ENCODE peak calls at places on chromosomes 12 and 14, in eight cellular contexts. F is AG10803, U is A549, Z is foreskin fibroblast, T is LNCaP clone FGC, I is right lobe of liver, Q is GM06990, E is choroid plexus epithelial cell. W is an unnamed sample.
A peak's percentile ranks its signal among the peaks of the same experiment; 100 is the strongest.

GRCh38 chr14:75359098-75359497 is 68.7 kb upstream of the JDP2 start:
- DNase-seq in F (no peak), Q (no peak), E (no peak), T (no peak), U (no peak), I (no peak), Z (no peak), W (no peak)

GRCh38 chr14:94056579-94057308 is 24.3 kb downstream of the DDX24 start:
- DNase-seq in Q (no peak), T (no peak), U (no peak), Z (no peak), I (no peak), F (no peak), E (peak; percentile 53), W (no peak)

GRCh38 chr12:129830796-129831195 is 73.0 kb downstream of the TMEM132D start:
- DNase-seq in U (no peak), I (no peak), Z (no peak), E (no peak), F (no peak), Q (no peak), T (no peak), W (no peak)

GRCh38 chr14:55084648-55085441 is 33.4 kb downstream of the MAPK1IP1L start:
- DNase-seq in E (no peak), Q (no peak), Z (no peak), U (no peak), F (no peak), I (no peak), T (no peak), W (no peak)

GRCh38 chr14:89619616-89620273 is 202.7 kb upstream of the FOXN3 start:
- DNase-seq in I (no peak), E (no peak), F (no peak), T (no peak), Z (no peak), U (no peak), Q (no peak), W (no peak)

GRCh38 chr12:117641885-117642284 is 280.5 kb upstream of the NOS1 start:
- DNase-seq in I (no peak), Z (no peak), U (no peak), T (no peak), Q (no peak), F (no peak), E (no peak), W (no peak)

GRCh38 chr14:89572566-89573398 is 155.7 kb upstream of the FOXN3 start:
- DNase-seq in F (no peak), Q (no peak), U (no peak), T (peak; percentile 96), Z (no peak), E (no peak), I (no peak), W (no peak)

GRCh38 chr14:90168425-90169105 is 87.8 kb upstream of the PSMC1 start:
- DNase-seq in T (no peak), E (peak; percentile 20), I (no peak), F (peak; percentile 47), Q (no peak), Z (peak; percentile 2), U (no peak), W (no peak)

GRCh38 chr14:84225243-84225642 is 1304.7 kb upstream of the FLRT2 start:
- DNase-seq in Z (peak; percentile 59), U (no peak), Q (no peak), I (no peak), E (peak; percentile 30), F (no peak), T (peak; percentile 19), W (no peak)

GRCh38 chr12:112309797-112310196 is 72.4 kb downstream of the HECTD4 start:
- DNase-seq in T (no peak), I (no peak), F (no peak), Z (no peak), E (peak; percentile 12), U (no peak), Q (peak; percentile 44), W (no peak)

GRCh38 chr14:65506801-65507200 is 94.3 kb downstream of the FUT8 start:
- DNase-seq in E (no peak), T (no peak), U (no peak), F (no peak), Z (no peak), I (no peak), Q (no peak), W (no peak)

GRCh38 chr14:33592298-33592697 is 358.6 kb downstream of the EGLN3 start:
- DNase-seq in Q (no peak), F (peak; percentile 36), E (peak; percentile 54), U (no peak), T (no peak), I (no peak), Z (peak; percentile 55), W (no peak)

GRCh38 chr12:11814362-11814761 is 164.9 kb downstream of the ETV6 start:
- DNase-seq in Z (peak; percentile 88), F (peak; percentile 75), I (no peak), E (peak; percentile 76), T (no peak), U (no peak), Q (no peak), W (no peak)

GRCh38 chr14:75831971-75832370 is 149.8 kb downstream of the TGFB3 start:
- DNase-seq in U (peak; percentile 31), Q (no peak), F (peak; percentile 66), E (peak; percentile 69), T (peak; percentile 96), Z (peak; percentile 74), I (no peak), W (no peak)

GRCh38 chr12:102216086-102216691 is 18.6 kb upstream of the PMCH start:
- DNase-seq in T (no peak), U (peak; percentile 38), E (peak; percentile 69), Z (peak; percentile 60), I (no peak), F (peak; percentile 56), Q (no peak), W (no peak)

GRCh38 chr14:70281938-70282337 is 77.5 kb downstream of the COX16 start:
- DNase-seq in T (no peak), E (no peak), F (no peak), Q (no peak), U (no peak), I (no peak), Z (no peak), W (no peak)

GRCh38 chr14:53354331-53354730 is 201.2 kb upstream of the DDHD1 start:
- DNase-seq in Q (no peak), F (no peak), E (no peak), Z (no peak), I (no peak), U (no peak), T (no peak), W (no peak)

GRCh38 chr14:105205718-105206208 is 24.7 kb upstream of the NUDT14 start:
- DNase-seq in E (no peak), U (peak; percentile 63), I (no peak), T (no peak), Q (no peak), F (no peak), Z (peak; percentile 44), W (no peak)

GRCh38 chr14:35044939-35045797 is 904 bp upstream of the FAM177A1 start:
- DNase-seq in T (no peak), Q (no peak), F (peak; percentile 40), U (no peak), E (peak; percentile 85), Z (no peak), I (no peak), W (no peak)

GRCh38 chr14:50520947-50521815 is 11.2 kb downstream of the MAP4K5 start:
- DNase-seq in I (no peak), U (peak; percentile 66), F (peak; percentile 74), E (peak; percentile 88), T (no peak), Q (peak; percentile 58), Z (peak; percentile 86), W (no peak)

GRCh38 chr14:47596860-47597259 is 78.5 kb downstream of the MDGA2 start:
- DNase-seq in I (no peak), E (no peak), T (no peak), Q (no peak), F (no peak), U (no peak), Z (no peak), W (no peak)
- TF ChIP-seq CTCF in I (no peak), E (no peak), T (no peak), Q (no peak), F (no peak), U (no peak), Z (no peak), W (no peak)

DNA sequence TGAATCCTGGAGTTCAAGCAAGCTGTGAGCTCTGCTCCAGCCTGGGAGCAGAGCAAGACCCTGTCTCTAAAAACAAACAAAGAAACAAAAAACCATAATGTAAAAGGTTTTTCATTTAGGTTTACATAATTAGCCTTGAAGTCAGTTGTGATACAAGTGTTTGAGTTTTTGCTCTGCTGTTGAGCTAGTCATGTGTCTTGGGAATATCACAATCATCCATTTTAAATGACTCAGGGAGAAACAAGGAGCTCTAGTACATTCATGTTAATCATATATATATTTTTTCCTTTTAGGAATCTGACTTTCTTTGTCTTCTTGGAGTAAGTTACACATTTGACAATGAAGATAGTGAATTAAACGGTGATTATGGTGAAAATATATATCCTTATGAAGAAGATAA is 12.9 kb downstream of the MIA2 start:
- DNase-seq in E (no peak), U (no peak), I (no peak), T (no peak), Z (peak; percentile 22), Q (no peak), F (no peak), W (no peak)
- TF ChIP-seq CTCF in E (no peak), U (no peak), I (no peak), T (no peak), Z (no peak), Q (no peak), F (no peak), W (no peak)

DNA sequence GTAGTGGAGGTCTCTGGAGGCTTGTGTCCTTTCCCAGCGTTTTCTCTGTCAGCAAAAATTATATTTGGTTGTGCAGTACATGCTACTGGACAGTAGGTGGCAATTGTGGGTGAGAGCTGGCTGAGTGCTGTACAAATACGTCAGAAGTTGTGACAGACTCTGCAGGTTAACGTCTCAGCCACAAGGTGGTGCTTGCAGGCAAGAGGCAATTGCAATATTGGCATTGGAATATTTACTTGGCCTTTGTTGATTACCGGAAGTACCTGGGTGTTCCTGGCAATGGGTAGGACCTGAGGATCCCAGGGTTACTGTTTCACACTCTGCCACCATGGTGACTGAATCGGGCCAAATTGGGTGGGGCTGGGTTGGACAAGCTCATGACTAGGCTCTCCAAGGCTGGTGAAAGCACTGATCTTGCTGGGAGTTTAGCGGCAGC is 333.9 kb upstream of the LMO3 start:
- DNase-seq in Q (peak; percentile 10), E (peak; percentile 72), Z (no peak), T (peak; percentile 92), U (peak; percentile 94), I (no peak), F (peak; percentile 42), W (no peak)
- TF ChIP-seq CTCF in Q (peak; percentile 82), E (peak; percentile 65), Z (peak; percentile 33), T (peak; percentile 99), U (peak; percentile 78), I (peak; percentile 54), F (peak; percentile 45), W (peak; percentile 62)

DNA sequence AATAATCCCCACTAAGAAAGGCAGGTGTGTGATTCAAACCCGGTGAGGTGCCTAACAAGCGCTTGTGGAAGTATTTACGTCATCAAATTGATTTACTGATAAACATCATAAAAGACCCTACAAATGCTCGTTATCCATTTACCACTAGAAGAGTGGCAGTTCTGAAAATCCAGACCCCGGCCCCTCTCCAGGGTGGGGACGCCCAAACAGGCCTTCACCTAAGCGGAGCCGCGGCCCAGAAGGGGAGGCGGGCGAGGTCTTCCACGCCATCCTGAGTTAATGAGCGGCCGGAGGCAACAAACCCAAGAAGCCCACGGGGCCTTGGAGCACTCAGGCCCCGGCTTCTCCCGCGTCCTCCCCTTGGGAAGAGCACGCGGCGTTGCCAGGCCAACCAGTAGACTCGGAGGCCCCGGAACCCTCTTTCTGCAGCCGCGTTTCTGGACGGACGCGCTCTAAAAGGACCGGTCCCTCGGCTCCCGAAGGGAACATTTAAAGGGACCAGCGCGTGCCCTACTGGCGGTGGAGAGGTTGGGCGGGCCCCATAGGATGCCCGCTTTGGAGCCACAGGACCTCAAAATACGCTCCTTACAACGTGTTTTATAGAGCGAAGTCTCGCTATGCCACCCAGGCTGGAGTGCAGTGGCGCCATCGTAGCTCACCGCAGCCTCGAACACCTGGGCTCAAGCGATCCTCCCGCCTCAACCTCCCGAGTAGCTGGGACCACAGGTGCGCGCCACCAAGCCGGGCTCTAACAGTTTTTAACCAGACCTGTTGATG is 3.5 kb downstream of the PTPN21 start:
- DNase-seq in Q (peak; percentile 37), E (peak; percentile 91), U (peak; percentile 91), I (peak; percentile 85), F (peak; percentile 84), T (no peak), Z (peak; percentile 95), W (peak; percentile 59)
- TF ChIP-seq CTCF in Q (no peak), E (peak; percentile 52), U (peak; percentile 22), I (peak; percentile 32), F (peak; percentile 38), T (no peak), Z (peak; percentile 36), W (peak; percentile 43)

W was measured in D721Med.